ENCODE peak calls at places on chromosome X, in seven cellular contexts. C is GM20000; I is psoas muscle; Y is HFF-Myc; J is tibial artery; Z is CD8-positive, alpha-beta T cell; R is heart left ventricle. K is an unnamed sample.

GRCh38 chrX:30643313-30643821 is 9.9 kb upstream of the GK start:
- DNase-seq in C (no peak), Z (no peak), J (no peak), I (no peak), Y (no peak), R (no peak), K (no peak)

GRCh38 chrX:57573754-57574153 is 18.1 kb upstream of the ZXDB start:
- DNase-seq in Y (no peak), I (no peak), R (no peak), J (no peak), C (no peak), Z (no peak), K (no peak)

GRCh38 chrX:44080083-44080482 is 106.9 kb upstream of the NDP start:
- DNase-seq in R (no peak), I (no peak), C (no peak), Y (no peak), Z (no peak), J (no peak), K (no peak)

GRCh38 chrX:68396953-68397352 is 36.3 kb downstream of the OPHN1 start:
- DNase-seq in C (no peak), I (no peak), Y (no peak), Z (no peak), R (no peak), J (no peak), K (no peak)

GRCh38 chrX:38156838-38157237 is 63.8 kb downstream of the SRPX start:
- DNase-seq in R (no peak), C (no peak), Z (no peak), Y (no peak), I (no peak), J (no peak), K (no peak)

GRCh38 chrX:155242300-155242699 is 22.0 kb downstream of the RAB39B start:
- DNase-seq in Z (no peak), C (no peak), R (no peak), I (no peak), J (no peak), Y (no peak), K (no peak)

GRCh38 chrX:72273718-72274117 is 3.3 kb downstream of the RPS4X start:
- DNase-seq in Z (no peak), Y (no peak), C (no peak), R (no peak), J (no peak), I (no peak), K (no peak)

GRCh38 chrX:24259544-24260240 is 54.2 kb downstream of the SUPT20HL2 start:
- DNase-seq in C (peak), I (no peak), Y (no peak), Z (no peak), J (no peak), R (no peak), K (peak)

GRCh38 chrX:2488621-2489285 is 12.0 kb downstream of the DHRSX start:
- DNase-seq in Y (no peak), I (no peak), Z (no peak), R (no peak), C (peak), J (no peak), K (no peak)

GRCh38 chrX:65014230-65014629 is 38.0 kb upstream of the ZC4H2 start:
- DNase-seq in Z (no peak), J (no peak), R (no peak), Y (no peak), C (no peak), I (no peak), K (no peak)

GRCh38 chrX:7372843-7373525 is 225.0 kb upstream of the PUDP start:
- DNase-seq in R (no peak), Y (peak), C (no peak), J (no peak), Z (no peak), I (no peak), K (no peak)

GRCh38 chrX:136754641-136755040 is 26.1 kb downstream of the ARHGEF6 start:
- DNase-seq in C (no peak), I (peak), R (peak), Y (no peak), J (peak), Z (no peak), K (no peak)

GRCh38 chrX:26845051-26845450 is 618.1 kb downstream of the PPP4R3C start:
- DNase-seq in J (no peak), Y (no peak), C (no peak), I (no peak), Z (no peak), R (no peak), K (no peak)

GRCh38 chrX:135520022-135520552 is 373 bp upstream of the INTS6L start:
- DNase-seq in R (no peak), C (no peak), Y (no peak), I (no peak), J (no peak), Z (no peak), K (no peak)

GRCh38 chrX:68647156-68647957 is at the start of gene STARD8:
- DNase-seq in Y (no peak), R (peak), I (no peak), Z (no peak), C (no peak), J (peak), K (no peak)

GRCh38 chrX:3712080-3712869 is 1.2 kb downstream of the PRKX start:
- DNase-seq in Y (no peak), R (no peak), I (no peak), Z (no peak), C (peak), J (no peak), K (no peak)

GRCh38 chrX:15436220-15436619 is 52.0 kb upstream of the VEGFD start:
- DNase-seq in C (no peak), J (no peak), I (no peak), Y (no peak), Z (no peak), R (no peak), K (no peak)

GRCh38 chrX:115531818-115532403 is 29.1 kb upstream of the PLS3 start:
- DNase-seq in I (no peak), Y (peak), J (no peak), R (no peak), C (no peak), Z (no peak), K (no peak)

GRCh38 chrX:12975999-12976558 is 1.2 kb downstream of the TMSB4X start:
- DNase-seq in C (no peak), Y (no peak), R (peak), J (peak), I (peak), Z (no peak), K (peak)

GRCh38 chrX:150607200-150607599 is 38.8 kb downstream of the MTM1 start:
- DNase-seq in Z (no peak), R (no peak), I (no peak), Y (no peak), C (no peak), J (no peak), K (no peak)

GRCh38 chrX:21691512-21692018 is 33.4 kb upstream of the KLHL34 start:
- DNase-seq in Z (no peak), Y (no peak), I (no peak), R (no peak), J (no peak), C (no peak), K (no peak)
- TF ChIP-seq CTCF in Z (no peak), Y (no peak), I (no peak), R (no peak), J (no peak), C (no peak), K (no peak)

GRCh38 chrX:78513996-78514745 is 145.0 kb downstream of the RTL3 start:
- DNase-seq in Z (no peak), J (no peak), Y (no peak), C (no peak), R (no peak), I (no peak), K (no peak)

GRCh38 chrX:78517124-78517523 is 142.0 kb downstream of the RTL3 start:
- DNase-seq in Z (peak), Y (no peak), R (no peak), J (no peak), I (no peak), C (peak), K (peak)

DNA sequence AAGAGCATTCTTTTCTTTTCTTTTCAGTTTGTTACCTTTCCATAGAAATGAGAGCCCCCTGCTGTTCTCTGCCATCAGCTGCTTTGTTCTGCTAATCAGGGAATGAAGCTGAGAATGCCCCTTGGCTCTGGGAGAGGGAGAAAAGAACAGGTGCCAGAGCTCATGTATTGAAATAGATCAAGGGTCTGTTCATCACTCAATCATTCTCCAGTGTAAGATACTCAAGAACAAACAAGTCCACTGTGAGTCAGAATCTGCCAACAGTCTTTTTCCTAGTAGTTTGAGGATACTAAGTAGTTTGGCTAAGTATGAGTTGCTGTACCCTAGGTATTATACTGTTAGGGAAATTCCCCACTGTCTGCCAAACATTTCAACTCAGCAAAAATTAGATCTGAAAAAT is 144.3 kb downstream of the RTL3 start:
- DNase-seq in J (no peak), C (peak), Z (no peak), R (no peak), I (no peak), Y (no peak), K (no peak)
- TF ChIP-seq CTCF in J (no peak), C (no peak), Z (no peak), R (no peak), I (no peak), Y (no peak), K (peak)

GRCh38 chrX:50801135-50801534 is 12.9 kb downstream of the SHROOM4 start:
- DNase-seq in J (no peak), Z (no peak), R (no peak), C (no peak), I (no peak), Y (no peak), K (no peak)
- TF ChIP-seq CTCF in J (no peak), Z (no peak), R (no peak), C (no peak), I (no peak), Y (no peak), K (no peak)

GRCh38 chrX:101210630-101211029 is 9.0 kb upstream of the DRP2 start:
- DNase-seq in R (no peak), C (no peak), Z (no peak), J (no peak), Y (no peak), I (no peak), K (no peak)

GRCh38 chrX:101208152-101208905 is 11.3 kb upstream of the DRP2 start:
- DNase-seq in R (no peak), I (no peak), Y (no peak), J (no peak), C (no peak), Z (no peak), K (no peak)

GRCh38 chrX:101203782-101204351 is 15.7 kb upstream of the DRP2 start:
- DNase-seq in I (no peak), Z (no peak), J (no peak), C (no peak), Y (no peak), R (no peak), K (no peak)

GRCh38 chrX:101206471-101206870 is 13.1 kb upstream of the DRP2 start:
- DNase-seq in R (no peak), J (no peak), Y (peak), Z (no peak), C (peak), I (no peak), K (peak)
- TF ChIP-seq CTCF in R (peak), J (peak), Y (peak), Z (no peak), C (no peak), I (no peak), K (peak)

DNA sequence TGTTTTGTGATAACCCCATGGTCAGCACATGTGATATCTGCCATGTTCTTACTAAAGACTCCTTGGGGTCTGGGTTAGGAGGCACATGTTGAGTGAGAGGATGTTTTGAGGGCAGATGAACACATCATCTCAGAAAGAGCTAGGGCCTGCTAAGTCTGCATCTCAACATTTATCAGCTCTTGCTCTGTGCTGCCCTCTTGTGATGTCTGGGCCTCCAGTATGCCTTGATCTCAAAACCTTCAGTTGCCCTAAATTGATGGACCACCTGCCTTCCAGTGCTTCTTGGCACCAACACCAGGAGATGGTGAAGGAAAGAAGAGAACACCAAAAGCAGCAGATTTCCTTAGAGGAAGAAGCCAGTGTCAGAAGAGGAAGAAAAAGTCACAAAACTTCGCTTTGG is 22.5 kb downstream of the MID1 start:
- DNase-seq in Y (no peak), I (no peak), J (no peak), Z (no peak), C (no peak), R (no peak), K (peak)
- TF ChIP-seq CTCF in Y (peak), I (peak), J (no peak), Z (no peak), C (peak), R (peak), K (peak)

DNA sequence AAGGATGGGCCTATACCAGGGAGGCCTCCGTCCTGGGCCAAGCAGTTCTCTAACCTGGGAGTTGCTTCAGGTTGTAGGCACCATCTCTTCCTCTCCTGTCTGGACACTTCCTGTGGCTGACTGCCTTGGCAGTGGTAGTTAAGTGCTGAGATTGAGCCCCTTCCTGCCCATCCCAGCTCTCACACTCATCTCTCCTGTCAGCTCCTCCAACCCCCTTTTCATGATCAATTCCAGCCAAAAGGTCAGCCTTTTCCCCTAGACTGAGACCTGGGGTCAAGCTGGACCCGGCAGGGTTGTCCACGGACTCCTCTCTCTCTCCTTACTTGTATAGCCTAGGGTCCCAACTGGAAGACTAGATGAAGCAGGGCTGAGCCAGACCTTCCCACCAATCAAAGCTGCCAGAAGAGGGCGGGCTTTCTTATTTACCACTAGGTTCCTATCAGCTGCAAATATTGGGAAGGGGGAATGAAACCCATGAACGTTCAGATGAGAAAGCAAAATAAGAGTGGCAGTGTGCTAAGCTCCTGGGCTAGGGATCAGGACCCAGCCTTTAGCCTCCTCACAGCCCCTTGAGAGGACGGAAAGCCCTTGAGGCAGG is 34.5 kb downstream of the KDM5C start:
- DNase-seq in C (no peak), Z (no peak), Y (no peak), R (no peak), I (no peak), J (no peak), K (no peak)
- TF ChIP-seq CTCF in C (no peak), Z (no peak), Y (peak), R (peak), I (no peak), J (no peak), K (no peak)

K was measured in GM10248.